ENCODE peak calls at places on chromosomes 7 and 10, in seven cellular contexts. S is fibroblast of lung, M is astrocyte of the spinal cord, P is OCI-LY7, E is neural crest cell, U is activated B cell treated with CpG ODN at 0.5 μM for 24 hours, F is psoas muscle. K is an unnamed sample.

GRCh38 chr7:157004050-157004838 is 6.2 kb downstream of the MNX1 start:
- DNase-seq in F (no peak), M (peak), S (peak), P (no peak), E (no peak), U (no peak), K (peak)

GRCh38 chr7:120554960-120555571 is 282.1 kb downstream of the KCND2 start:
- DNase-seq in E (peak), F (no peak), P (peak), M (peak), U (no peak), S (peak), K (peak)

GRCh38 chr10:13086051-13086450 is 13.9 kb upstream of the OPTN start:
- DNase-seq in E (no peak), P (no peak), M (no peak), F (no peak), S (no peak), U (no peak), K (no peak)

GRCh38 chr7:84701524-84702306 is 485.1 kb downstream of the SEMA3D start:
- DNase-seq in F (no peak), E (no peak), U (no peak), S (peak), P (no peak), M (peak), K (peak)

GRCh38 chr7:116258734-116259133 is 48.4 kb downstream of the TES start:
- DNase-seq in P (peak), U (no peak), M (peak), E (peak), S (peak), F (no peak), K (peak)

GRCh38 chr10:79347894-79348639 is 798 bp downstream of the PPIF start:
- DNase-seq in P (peak), U (peak), S (peak), E (no peak), M (peak), F (peak), K (peak)

GRCh38 chr7:158327571-158328180 is 259.9 kb downstream of the PTPRN2 start:
- DNase-seq in E (no peak), S (no peak), F (no peak), M (no peak), U (no peak), P (no peak), K (no peak)

GRCh38 chr10:3935141-3935540 is 150.1 kb upstream of the KLF6 start:
- DNase-seq in S (peak), P (no peak), U (peak), E (no peak), M (peak), F (no peak), K (peak)

GRCh38 chr7:7868245-7868899 is 100.2 kb upstream of the GLCCI1 start:
- DNase-seq in P (peak), S (no peak), F (no peak), M (no peak), E (no peak), U (no peak), K (no peak)

GRCh38 chr7:6346581-6346980 is 74.2 kb upstream of the CYTH3 start:
- DNase-seq in P (no peak), E (no peak), S (no peak), F (no peak), M (no peak), U (no peak), K (no peak)

GRCh38 chr7:151677581-151678226 is 158.0 kb upstream of the RHEB start:
- DNase-seq in S (no peak), U (no peak), E (no peak), M (no peak), P (no peak), F (no peak), K (no peak)

GRCh38 chr7:64463636-64464375 is 99.1 kb downstream of the ZNF680 start:
- DNase-seq in M (peak), E (no peak), F (peak), P (no peak), S (peak), U (peak), K (peak)

GRCh38 chr7:519974-520458 is 370 bp upstream of the PDGFA start:
- DNase-seq in U (peak), E (peak), S (peak), F (peak), P (no peak), M (peak), K (peak)

GRCh38 chr7:105304040-105304895 is 84.5 kb downstream of the SRPK2 start:
- DNase-seq in U (no peak), F (no peak), S (peak), M (peak), P (no peak), E (no peak), K (peak)

GRCh38 chr10:72096115-72097000 is 8.0 kb upstream of the SPOCK2 start:
- DNase-seq in F (no peak), E (no peak), S (peak), M (peak), P (no peak), U (no peak), K (peak)

GRCh38 chr10:102009801-102010425 is 46.1 kb downstream of the ARMH3 start:
- DNase-seq in E (peak), F (no peak), S (peak), U (no peak), M (peak), P (peak), K (peak)

GRCh38 chr10:13684252-13684791 is 97.6 kb downstream of the PRPF18 start:
- DNase-seq in S (peak), E (peak), M (peak), P (no peak), U (no peak), F (peak), K (peak)

GRCh38 chr10:78254013-78254412 is 220.3 kb downstream of the RPS24 start:
- DNase-seq in U (no peak), F (no peak), S (no peak), P (no peak), M (peak), E (no peak), K (no peak)

GRCh38 chr7:106480161-106480579 is 180.8 kb downstream of the CCDC71L start:
- DNase-seq in F (no peak), P (no peak), M (no peak), S (no peak), E (no peak), U (no peak), K (no peak)

GRCh38 chr7:112986256-112987031 is 100.2 kb downstream of the GPR85 start:
- DNase-seq in P (no peak), F (no peak), E (no peak), U (no peak), M (peak), S (peak), K (peak)

GRCh38 chr7:83824214-83824613 is 175.3 kb upstream of the SEMA3E start:
- DNase-seq in U (no peak), E (no peak), F (no peak), M (peak), S (peak), P (no peak), K (peak)

GRCh38 chr10:88066319-88066718 is 202.9 kb downstream of the PTEN start:
- DNase-seq in P (no peak), E (no peak), F (no peak), M (no peak), S (no peak), U (no peak), K (no peak)

GRCh38 chr7:33210958-33211357 is 81.6 kb downstream of the BBS9 start:
- DNase-seq in F (no peak), P (no peak), U (no peak), M (no peak), S (no peak), E (no peak), K (no peak)

GRCh38 chr7:30893357-30893756 is 18.3 kb upstream of the AQP1 start:
- DNase-seq in M (peak), E (no peak), U (no peak), P (no peak), S (peak), F (peak), K (no peak)

GRCh38 chr10:24432478-24433416 is 223.8 kb downstream of the KIAA1217 start:
- DNase-seq in P (no peak), F (no peak), S (no peak), E (no peak), U (no peak), M (peak), K (peak)

GRCh38 chr7:32036557-32036956 is 33.6 kb downstream of the PDE1C start:
- DNase-seq in P (no peak), S (peak), U (no peak), E (no peak), F (no peak), M (peak), K (peak)

GRCh38 chr7:12889391-12889790 is 202.0 kb downstream of the ARL4A start:
- DNase-seq in E (no peak), S (peak), M (peak), P (no peak), U (no peak), F (no peak), K (peak)

GRCh38 chr7:56079450-56080185 is 13.1 kb downstream of the PHKG1 start:
- DNase-seq in S (peak), E (no peak), M (peak), F (peak), P (no peak), U (no peak), K (peak)
- TF ChIP-seq CTCF in S (peak), E (no peak), M (peak), F (peak), P (no peak), U (no peak), K (peak)

DNA sequence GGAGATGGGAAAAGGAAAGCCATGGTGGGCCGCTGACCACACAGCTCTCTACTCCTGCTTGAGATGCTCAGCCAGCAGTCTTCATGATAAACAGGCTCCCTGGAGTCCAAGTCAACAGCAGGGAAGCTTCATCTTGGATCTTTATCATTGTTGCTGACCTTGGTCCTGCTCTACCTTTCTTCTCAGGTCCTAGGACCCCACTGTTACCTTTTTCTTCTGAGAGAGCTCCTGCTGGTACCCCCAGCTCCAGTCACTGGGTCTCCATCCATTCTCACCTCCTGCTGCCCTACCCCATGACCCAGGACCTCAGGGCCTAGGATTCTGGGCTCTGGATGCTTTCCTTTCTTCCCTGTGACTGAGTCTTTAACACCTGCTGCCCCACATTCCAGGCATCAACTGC is 5.2 kb upstream of the CRTAC1 start:
- DNase-seq in F (no peak), E (no peak), M (no peak), S (no peak), P (no peak), U (no peak), K (no peak)
- TF ChIP-seq CTCF in F (no peak), E (no peak), M (no peak), S (no peak), P (no peak), U (no peak), K (no peak)

GRCh38 chr10:9603972-9604371 is 1413.7 kb upstream of the CELF2 start:
- DNase-seq in U (no peak), P (no peak), S (no peak), M (no peak), F (no peak), E (no peak), K (no peak)

GRCh38 chr10:9602930-9603459 is 1414.7 kb upstream of the CELF2 start:
- DNase-seq in F (no peak), M (no peak), U (no peak), S (no peak), P (no peak), E (no peak), K (no peak)

GRCh38 chr10:9613338-9613737 is 1404.3 kb upstream of the CELF2 start:
- DNase-seq in S (peak), M (no peak), E (no peak), U (no peak), P (no peak), F (no peak), K (peak)

GRCh38 chr10:9605231-9605630 is 1412.4 kb upstream of the CELF2 start:
- DNase-seq in E (no peak), M (peak), U (no peak), F (no peak), S (no peak), P (no peak), K (peak)

DNA sequence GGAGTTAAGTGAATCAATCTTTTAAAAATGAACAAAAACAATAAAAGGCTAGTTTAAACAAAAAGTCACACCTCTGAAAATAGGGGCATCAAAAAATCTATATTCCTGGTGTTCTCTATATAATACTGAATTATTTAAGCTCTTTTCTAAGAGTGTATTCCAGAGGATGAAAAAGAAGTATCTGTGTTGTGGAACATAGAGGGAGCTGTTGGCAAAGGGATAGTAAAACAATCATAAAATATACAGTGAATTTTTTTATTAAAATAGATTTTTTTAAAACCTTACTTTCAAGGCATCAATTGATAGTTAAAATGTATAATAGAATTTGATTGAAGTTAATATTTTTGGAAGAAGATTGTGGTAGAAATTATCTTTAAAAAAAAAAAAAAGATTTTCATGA is 1409.1 kb upstream of the CELF2 start:
- DNase-seq in U (no peak), P (peak), S (peak), E (no peak), F (no peak), M (peak), K (peak)
- TF ChIP-seq CTCF in U (no peak), P (peak), S (no peak), E (peak), F (no peak), M (peak), K (peak)

DNA sequence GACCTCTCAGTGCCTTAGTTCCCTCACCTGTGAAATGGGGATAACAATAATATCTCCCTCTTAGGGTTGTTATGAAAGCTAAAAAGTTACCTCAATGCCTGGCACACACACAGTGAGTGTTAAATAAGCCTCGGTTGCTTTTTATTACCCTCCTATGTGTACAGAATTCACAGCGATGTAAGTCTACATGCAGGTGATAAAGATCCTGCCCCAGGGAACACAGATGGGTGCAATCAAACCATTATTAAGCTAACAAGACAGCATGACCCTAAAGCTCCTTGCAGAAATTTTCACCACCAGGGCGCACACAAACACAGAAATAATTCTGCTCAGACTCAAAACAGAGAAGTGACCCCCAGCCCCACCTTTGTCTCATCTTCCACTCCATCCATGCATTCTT is 261.9 kb downstream of the SNX10 start:
- DNase-seq in M (no peak), S (no peak), E (no peak), F (no peak), P (no peak), U (no peak), K (no peak)
- TF ChIP-seq CTCF in M (no peak), S (no peak), E (no peak), F (no peak), P (no peak), U (no peak), K (no peak)

GRCh38 chr7:97016392-97017196 is 8.0 kb downstream of the DLX5 start:
- DNase-seq in S (no peak), U (no peak), P (no peak), E (no peak), M (no peak), F (no peak), K (no peak)
- TF ChIP-seq CTCF in S (no peak), U (no peak), P (no peak), E (peak), M (no peak), F (no peak), K (no peak)

GRCh38 chr10:73233883-73234282 is 13.2 kb downstream of the DNAJC9 start:
- DNase-seq in M (no peak), P (no peak), E (no peak), F (no peak), S (no peak), U (no peak), K (no peak)

GRCh38 chr10:73228247-73228646 is 18.8 kb downstream of the DNAJC9 start:
- DNase-seq in P (no peak), E (no peak), F (no peak), S (peak), U (no peak), M (no peak), K (peak)

GRCh38 chr10:73229567-73229966 is 17.5 kb downstream of the DNAJC9 start:
- DNase-seq in P (no peak), E (no peak), M (no peak), U (no peak), S (no peak), F (no peak), K (no peak)

GRCh38 chr10:73234695-73235094 is 12.4 kb downstream of the DNAJC9 start:
- DNase-seq in F (no peak), U (no peak), M (no peak), E (no peak), S (no peak), P (no peak), K (no peak)

DNA sequence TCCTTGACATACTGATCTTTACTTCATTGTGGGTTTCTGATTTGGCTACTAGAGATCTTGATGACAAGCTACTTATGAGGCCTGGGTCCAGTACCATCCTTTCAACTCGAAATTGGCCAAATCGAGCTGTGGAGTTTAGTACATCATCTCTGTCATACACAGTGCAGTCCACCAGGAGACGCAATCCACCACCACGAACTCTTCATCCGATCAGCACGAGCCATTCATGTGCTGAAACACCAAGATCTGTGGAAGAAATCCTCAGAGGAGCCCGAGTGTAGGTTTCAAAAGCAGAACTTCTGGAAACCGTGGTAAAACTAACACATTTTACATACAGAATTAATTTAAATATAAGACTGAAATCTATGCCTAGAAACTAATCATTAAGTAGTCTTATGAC is 14.2 kb downstream of the DNAJC9 start:
- DNase-seq in M (no peak), U (no peak), E (no peak), F (no peak), P (no peak), S (no peak), K (peak)
- TF ChIP-seq CTCF in M (peak), U (no peak), E (peak), F (no peak), P (peak), S (no peak), K (peak)

GRCh38 chr7:134747326-134747725 is 32.1 kb upstream of the CALD1 start:
- DNase-seq in S (no peak), U (no peak), F (no peak), M (no peak), E (no peak), P (no peak), K (no peak)
- TF ChIP-seq CTCF in S (no peak), U (no peak), F (no peak), M (no peak), E (no peak), P (no peak), K (no peak)

GRCh38 chr10:60048146-60048545 is 141.8 kb upstream of the CCDC6 start:
- DNase-seq in M (peak), F (no peak), E (no peak), P (no peak), S (no peak), U (no peak), K (peak)
- TF ChIP-seq CTCF in M (peak), F (no peak), E (no peak), P (peak), S (peak), U (no peak), K (peak)

GRCh38 chr10:70564901-70565351 is 37.6 kb downstream of the PRF1 start:
- DNase-seq in P (peak), M (no peak), U (no peak), F (no peak), E (no peak), S (no peak), K (no peak)
- TF ChIP-seq CTCF in P (peak), M (peak), U (no peak), F (no peak), E (no peak), S (no peak), K (no peak)

K was measured in fibroblast of mammary gland.